ENCODE peak calls at places on chromosomes 4 and X, in ten cellular contexts. One of them, this sample, is unnamed. For H3K4me1, the result is how much of the 10 kb centered on the place peaks cover.

GRCh38 chr4:27861381-27861787 is 1000.7 kb downstream of the STIM2 start:
- DNase-seq in breast epithelium: no peak
- DNase-seq in OCI-LY7: peak
- DNase-seq in neural progenitor cell: peak
- DNase-seq in left ventricle myocardium inferior: no peak
- DNase-seq in PC-3: peak
- DNase-seq in naive thymus-derived CD4-positive, alpha-beta T cell: no peak
- DNase-seq in GM23248: peak
- DNase-seq in CD8-positive, alpha-beta memory T cell: no peak
- DNase-seq in mesendoderm: peak
- DNase-seq in this sample: no peak

GRCh38 chr4:146260521-146260920 is 46.2 kb downstream of the REELD1 start:
- DNase-seq in breast epithelium: no peak
- DNase-seq in PC-3: peak
- DNase-seq in neural progenitor cell: no peak
- DNase-seq in naive thymus-derived CD4-positive, alpha-beta T cell: no peak
- DNase-seq in left ventricle myocardium inferior: no peak
- DNase-seq in CD8-positive, alpha-beta memory T cell: no peak
- DNase-seq in GM23248: no peak
- DNase-seq in OCI-LY7: no peak
- DNase-seq in mesendoderm: no peak
- DNase-seq in this sample: no peak

GRCh38 chrX:2823795-2824386 is 4.8 kb upstream of the GYG2 start:
- DNase-seq in OCI-LY7: no peak
- DNase-seq in GM23248: no peak
- DNase-seq in mesendoderm: no peak
- DNase-seq in CD8-positive, alpha-beta memory T cell: no peak
- DNase-seq in neural progenitor cell: no peak
- DNase-seq in left ventricle myocardium inferior: no peak
- DNase-seq in breast epithelium: no peak
- DNase-seq in naive thymus-derived CD4-positive, alpha-beta T cell: no peak
- DNase-seq in PC-3: no peak
- DNase-seq in this sample: no peak

GRCh38 chr4:24973471-24974251 is 57.1 kb downstream of the LGI2 start:
- DNase-seq in mesendoderm: no peak
- DNase-seq in breast epithelium: peak
- DNase-seq in naive thymus-derived CD4-positive, alpha-beta T cell: no peak
- DNase-seq in neural progenitor cell: no peak
- DNase-seq in CD8-positive, alpha-beta memory T cell: no peak
- DNase-seq in OCI-LY7: no peak
- DNase-seq in GM23248: peak
- DNase-seq in left ventricle myocardium inferior: peak
- DNase-seq in PC-3: peak
- DNase-seq in this sample: no peak

GRCh38 chr4:152094851-152095700 is 334.3 kb upstream of the GATB start:
- DNase-seq in naive thymus-derived CD4-positive, alpha-beta T cell: no peak
- DNase-seq in mesendoderm: no peak
- DNase-seq in CD8-positive, alpha-beta memory T cell: no peak
- DNase-seq in left ventricle myocardium inferior: no peak
- DNase-seq in neural progenitor cell: no peak
- DNase-seq in breast epithelium: no peak
- DNase-seq in GM23248: peak
- DNase-seq in PC-3: peak
- DNase-seq in OCI-LY7: no peak
- DNase-seq in this sample: no peak

GRCh38 chr4:110510955-110511544 is 35.1 kb downstream of the ENPEP start:
- DNase-seq in mesendoderm: peak
- DNase-seq in OCI-LY7: peak
- DNase-seq in PC-3: peak
- DNase-seq in neural progenitor cell: peak
- DNase-seq in CD8-positive, alpha-beta memory T cell: peak
- DNase-seq in naive thymus-derived CD4-positive, alpha-beta T cell: peak
- DNase-seq in GM23248: peak
- DNase-seq in breast epithelium: no peak
- DNase-seq in left ventricle myocardium inferior: no peak
- DNase-seq in this sample: peak

GRCh38 chr4:10977534-10977933 is 293.0 kb upstream of the CLNK start:
- DNase-seq in OCI-LY7: peak
- DNase-seq in breast epithelium: no peak
- DNase-seq in CD8-positive, alpha-beta memory T cell: no peak
- DNase-seq in neural progenitor cell: no peak
- DNase-seq in naive thymus-derived CD4-positive, alpha-beta T cell: no peak
- DNase-seq in PC-3: no peak
- DNase-seq in mesendoderm: no peak
- DNase-seq in left ventricle myocardium inferior: no peak
- DNase-seq in GM23248: no peak
- DNase-seq in this sample: no peak

GRCh38 chr4:85760521-85760920 is 285.6 kb downstream of the ARHGAP24 start:
- DNase-seq in CD8-positive, alpha-beta memory T cell: no peak
- DNase-seq in OCI-LY7: no peak
- DNase-seq in breast epithelium: no peak
- DNase-seq in neural progenitor cell: no peak
- DNase-seq in GM23248: no peak
- DNase-seq in naive thymus-derived CD4-positive, alpha-beta T cell: no peak
- DNase-seq in mesendoderm: no peak
- DNase-seq in left ventricle myocardium inferior: no peak
- DNase-seq in PC-3: no peak
- DNase-seq in this sample: no peak

GRCh38 chr4:139892973-139893736 is 227.5 kb downstream of the MGST2 start:
- DNase-seq in left ventricle myocardium inferior: no peak
- DNase-seq in GM23248: no peak
- DNase-seq in PC-3: no peak
- DNase-seq in OCI-LY7: no peak
- DNase-seq in CD8-positive, alpha-beta memory T cell: no peak
- DNase-seq in neural progenitor cell: no peak
- DNase-seq in mesendoderm: peak
- DNase-seq in breast epithelium: no peak
- DNase-seq in naive thymus-derived CD4-positive, alpha-beta T cell: no peak
- DNase-seq in this sample: no peak

GRCh38 chrX:44945736-44946135 is 72.7 kb downstream of the KDM6A start:
- DNase-seq in PC-3: peak
- DNase-seq in mesendoderm: no peak
- DNase-seq in CD8-positive, alpha-beta memory T cell: no peak
- DNase-seq in left ventricle myocardium inferior: no peak
- DNase-seq in neural progenitor cell: no peak
- DNase-seq in GM23248: no peak
- DNase-seq in naive thymus-derived CD4-positive, alpha-beta T cell: no peak
- DNase-seq in breast epithelium: no peak
- DNase-seq in OCI-LY7: peak
- DNase-seq in this sample: no peak

GRCh38 chr4:77465271-77465670 is 140.3 kb upstream of the CXCL13 start:
- DNase-seq in GM23248: peak
- DNase-seq in OCI-LY7: no peak
- DNase-seq in mesendoderm: peak
- DNase-seq in naive thymus-derived CD4-positive, alpha-beta T cell: no peak
- DNase-seq in CD8-positive, alpha-beta memory T cell: no peak
- DNase-seq in breast epithelium: no peak
- DNase-seq in PC-3: peak
- DNase-seq in neural progenitor cell: no peak
- DNase-seq in left ventricle myocardium inferior: no peak
- DNase-seq in this sample: no peak

GRCh38 chrX:56232221-56233082 is at the start of gene KLF8:
- DNase-seq in GM23248: peak
- DNase-seq in PC-3: no peak
- DNase-seq in neural progenitor cell: peak
- DNase-seq in OCI-LY7: no peak
- DNase-seq in breast epithelium: peak
- DNase-seq in mesendoderm: peak
- DNase-seq in naive thymus-derived CD4-positive, alpha-beta T cell: no peak
- DNase-seq in CD8-positive, alpha-beta memory T cell: no peak
- DNase-seq in left ventricle myocardium inferior: peak
- DNase-seq in this sample: no peak

GRCh38 chr4:3176625-3177229 is 72.2 kb upstream of the MSANTD1 start:
- DNase-seq in naive thymus-derived CD4-positive, alpha-beta T cell: no peak
- DNase-seq in GM23248: no peak
- DNase-seq in breast epithelium: no peak
- DNase-seq in PC-3: no peak
- DNase-seq in mesendoderm: no peak
- DNase-seq in neural progenitor cell: no peak
- DNase-seq in OCI-LY7: no peak
- DNase-seq in left ventricle myocardium inferior: no peak
- DNase-seq in CD8-positive, alpha-beta memory T cell: no peak
- DNase-seq in this sample: no peak

GRCh38 chr4:23934915-23935314 is 45.1 kb upstream of the PPARGC1A start:
- DNase-seq in OCI-LY7: no peak
- DNase-seq in GM23248: peak
- DNase-seq in neural progenitor cell: no peak
- DNase-seq in naive thymus-derived CD4-positive, alpha-beta T cell: no peak
- DNase-seq in CD8-positive, alpha-beta memory T cell: no peak
- DNase-seq in mesendoderm: peak
- DNase-seq in breast epithelium: peak
- DNase-seq in left ventricle myocardium inferior: peak
- DNase-seq in PC-3: no peak
- DNase-seq in this sample: no peak

GRCh38 chr4:35300996-35301774 is 943.1 kb downstream of the ARAP2 start:
- DNase-seq in left ventricle myocardium inferior: no peak
- DNase-seq in neural progenitor cell: peak
- DNase-seq in OCI-LY7: no peak
- DNase-seq in mesendoderm: peak
- DNase-seq in breast epithelium: no peak
- DNase-seq in PC-3: no peak
- DNase-seq in naive thymus-derived CD4-positive, alpha-beta T cell: no peak
- DNase-seq in GM23248: no peak
- DNase-seq in CD8-positive, alpha-beta memory T cell: no peak
- DNase-seq in this sample: no peak

DNA sequence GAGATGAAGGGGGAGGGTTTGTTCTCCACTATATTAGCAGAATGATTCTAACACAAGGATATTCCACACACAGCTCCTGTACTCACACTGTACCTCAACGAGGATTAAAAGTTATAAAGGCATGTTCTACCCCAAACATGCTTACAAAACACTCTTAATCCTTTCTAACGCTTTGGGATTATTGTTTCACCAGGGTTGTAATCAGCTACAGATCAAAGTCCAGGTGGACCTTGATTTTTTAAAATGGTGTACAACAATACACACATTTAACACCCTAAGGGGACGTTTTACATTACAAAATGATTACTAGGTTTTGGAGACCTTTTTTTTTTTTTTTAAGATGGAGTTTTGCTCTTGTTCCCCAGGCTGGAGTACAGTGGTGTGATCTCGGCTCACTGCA is 50.3 kb upstream of the MAP3K15 start:
- DNase-seq in mesendoderm: no peak
- DNase-seq in left ventricle myocardium inferior: no peak
- DNase-seq in breast epithelium: no peak
- DNase-seq in OCI-LY7: no peak
- DNase-seq in naive thymus-derived CD4-positive, alpha-beta T cell: no peak
- DNase-seq in PC-3: no peak
- DNase-seq in CD8-positive, alpha-beta memory T cell: no peak
- DNase-seq in neural progenitor cell: no peak
- DNase-seq in GM23248: no peak
- DNase-seq in this sample: no peak
- H3K27ac ChIP-seq in mesendoderm: no peak
- H3K27ac ChIP-seq in left ventricle myocardium inferior: no peak
- H3K27ac ChIP-seq in breast epithelium: no peak
- H3K27ac ChIP-seq in OCI-LY7: peak
- H3K27ac ChIP-seq in naive thymus-derived CD4-positive, alpha-beta T cell: no peak
- H3K27ac ChIP-seq in PC-3: no peak
- H3K27ac ChIP-seq in CD8-positive, alpha-beta memory T cell: no peak
- H3K27ac ChIP-seq in neural progenitor cell: no peak
- H3K27ac ChIP-seq in GM23248: no peak
- H3K27ac ChIP-seq in this sample: no peak

GRCh38 chr4:168648929-168649328 is 152.1 kb downstream of the PALLD start:
- DNase-seq in PC-3: peak
- DNase-seq in mesendoderm: peak
- DNase-seq in CD8-positive, alpha-beta memory T cell: no peak
- DNase-seq in breast epithelium: no peak
- DNase-seq in neural progenitor cell: no peak
- DNase-seq in left ventricle myocardium inferior: no peak
- DNase-seq in GM23248: peak
- DNase-seq in OCI-LY7: no peak
- DNase-seq in naive thymus-derived CD4-positive, alpha-beta T cell: no peak
- DNase-seq in this sample: no peak
- H3K4me1 ChIP-seq in PC-3: under half
- H3K4me1 ChIP-seq in mesendoderm: under half
- H3K4me1 ChIP-seq in CD8-positive, alpha-beta memory T cell: under half
- H3K4me1 ChIP-seq in breast epithelium: under half
- H3K4me1 ChIP-seq in neural progenitor cell: under half
- H3K4me1 ChIP-seq in left ventricle myocardium inferior: half or more
- H3K4me1 ChIP-seq in GM23248: under half
- H3K4me1 ChIP-seq in OCI-LY7: under half
- H3K4me1 ChIP-seq in naive thymus-derived CD4-positive, alpha-beta T cell: under half
- H3K4me1 ChIP-seq in this sample: under half

DNA sequence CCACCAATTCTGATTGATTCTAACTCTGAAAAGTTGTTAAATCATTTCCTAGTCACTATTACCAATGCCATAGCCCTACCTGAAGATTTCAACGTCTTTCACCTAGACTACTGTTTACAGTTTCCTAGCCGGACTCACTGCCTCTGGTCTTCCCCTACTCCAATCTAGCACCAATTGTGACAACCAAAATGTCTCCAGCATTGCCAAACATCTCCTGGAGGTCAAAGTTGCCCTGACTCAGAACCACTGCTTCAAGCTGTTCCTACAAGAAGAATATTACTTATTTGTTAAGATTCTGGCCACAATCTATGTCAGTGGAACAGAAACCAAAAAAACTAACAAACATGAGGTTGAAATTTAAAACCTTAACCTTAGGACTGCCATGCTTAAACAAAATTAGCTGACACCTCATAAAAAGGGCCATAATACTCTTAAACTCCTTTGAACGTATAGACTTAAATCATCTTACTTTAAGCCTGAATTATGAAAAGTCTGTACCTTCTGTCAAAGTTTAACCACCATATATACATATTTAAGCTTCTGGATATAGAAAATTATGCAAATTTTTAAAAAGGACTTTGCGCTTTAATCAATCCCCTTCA is 2.1 kb downstream of the PDS5A start:
- DNase-seq in GM23248: peak
- DNase-seq in naive thymus-derived CD4-positive, alpha-beta T cell: no peak
- DNase-seq in OCI-LY7: no peak
- DNase-seq in mesendoderm: no peak
- DNase-seq in CD8-positive, alpha-beta memory T cell: no peak
- DNase-seq in breast epithelium: no peak
- DNase-seq in PC-3: peak
- DNase-seq in neural progenitor cell: no peak
- DNase-seq in left ventricle myocardium inferior: no peak
- DNase-seq in this sample: no peak
- H3K4me3 ChIP-seq in GM23248: peak
- H3K4me3 ChIP-seq in naive thymus-derived CD4-positive, alpha-beta T cell: no peak
- H3K4me3 ChIP-seq in OCI-LY7: peak
- H3K4me3 ChIP-seq in mesendoderm: no peak
- H3K4me3 ChIP-seq in CD8-positive, alpha-beta memory T cell: peak
- H3K4me3 ChIP-seq in breast epithelium: peak
- H3K4me3 ChIP-seq in PC-3: peak
- H3K4me3 ChIP-seq in neural progenitor cell: peak
- H3K4me3 ChIP-seq in left ventricle myocardium inferior: peak
- H3K4me3 ChIP-seq in this sample: peak

DNA sequence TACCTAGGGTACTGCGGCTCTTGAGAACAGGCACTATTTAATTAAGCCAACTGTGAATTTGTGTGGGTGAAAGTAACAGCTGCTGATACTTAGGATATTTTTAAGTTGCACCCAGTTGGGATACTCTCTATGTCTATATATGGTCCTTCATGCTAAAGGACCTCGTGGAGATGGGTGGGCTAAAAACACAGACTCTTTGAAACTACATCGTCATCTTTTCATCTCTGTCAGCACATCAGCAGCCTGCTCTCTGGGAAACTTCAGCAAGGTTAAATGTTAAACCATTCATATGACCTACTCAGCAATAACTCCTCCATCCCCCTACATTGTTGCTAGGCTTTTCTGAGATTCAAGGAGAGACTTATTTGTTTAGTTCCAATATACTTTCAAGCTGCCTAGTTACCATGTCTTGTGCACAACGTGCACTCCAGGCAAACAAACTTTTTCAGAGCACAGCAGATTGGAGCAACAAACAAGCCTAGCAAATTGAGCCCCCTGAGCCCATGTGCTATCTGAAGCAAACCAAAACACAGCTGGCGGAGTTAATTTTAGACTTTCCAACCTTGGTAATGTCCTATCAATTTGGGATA is 6.2 kb upstream of the MOB1B start:
- DNase-seq in CD8-positive, alpha-beta memory T cell: no peak
- DNase-seq in mesendoderm: no peak
- DNase-seq in OCI-LY7: peak
- DNase-seq in left ventricle myocardium inferior: no peak
- DNase-seq in neural progenitor cell: no peak
- DNase-seq in naive thymus-derived CD4-positive, alpha-beta T cell: no peak
- DNase-seq in GM23248: no peak
- DNase-seq in breast epithelium: no peak
- DNase-seq in PC-3: no peak
- DNase-seq in this sample: no peak
- H3K27ac ChIP-seq in CD8-positive, alpha-beta memory T cell: no peak
- H3K27ac ChIP-seq in mesendoderm: no peak
- H3K27ac ChIP-seq in OCI-LY7: no peak
- H3K27ac ChIP-seq in left ventricle myocardium inferior: peak
- H3K27ac ChIP-seq in neural progenitor cell: no peak
- H3K27ac ChIP-seq in naive thymus-derived CD4-positive, alpha-beta T cell: no peak
- H3K27ac ChIP-seq in GM23248: no peak
- H3K27ac ChIP-seq in breast epithelium: peak
- H3K27ac ChIP-seq in PC-3: no peak
- H3K27ac ChIP-seq in this sample: no peak